ENCODE peak calls at places on chromosome 1, in six cellular contexts. G is HL-60, B is keratinocyte, S is astrocyte, A is stomach, U is lower lobe of right lung. Y is an unnamed sample.

GRCh38 chr1:18289597-18289996 is 182.0 kb downstream of the IGSF21 start:
- DNase-seq in G (no peak), B (no peak), S (no peak), A (no peak), U (no peak), Y (no peak)

GRCh38 chr1:43069481-43070050 is 102.5 kb downstream of the EBNA1BP2 start:
- DNase-seq in B (no peak), G (no peak), A (no peak), U (no peak), S (no peak), Y (no peak)

GRCh38 chr1:96206451-96206850 is 515.1 kb upstream of the PTBP2 start:
- DNase-seq in U (no peak), S (no peak), G (no peak), A (no peak), B (no peak), Y (no peak)

GRCh38 chr1:13830616-13831280 is 130.8 kb downstream of the PRDM2 start:
- DNase-seq in U (peak; percentile 91), S (peak; percentile 4), G (no peak), B (no peak), A (no peak), Y (no peak)

GRCh38 chr1:27538793-27539192 is 48.8 kb upstream of the WASF2 start:
- DNase-seq in B (no peak), G (no peak), U (no peak), A (no peak), S (peak; percentile 76), Y (no peak)

GRCh38 chr1:76782777-76783176 is 84.5 kb upstream of the ST6GALNAC5 start:
- DNase-seq in B (no peak), A (no peak), G (no peak), S (no peak), U (no peak), Y (peak; percentile 46)

GRCh38 chr1:8002329-8003320 is 23.5 kb downstream of the ERRFI1 start:
- DNase-seq in S (no peak), A (no peak), U (no peak), G (no peak), B (no peak), Y (no peak)

GRCh38 chr1:240705584-240705983 is 93.6 kb upstream of the GREM2 start:
- DNase-seq in A (no peak), S (peak; percentile 79), G (no peak), B (no peak), U (no peak), Y (peak; percentile 49)

GRCh38 chr1:230708631-230709580 is 5.0 kb downstream of the AGT start:
- DNase-seq in B (no peak), S (no peak), G (peak; percentile 25), U (no peak), A (no peak), Y (no peak)

GRCh38 chr1:226471467-226471866 is 63.6 kb upstream of the PARP1 start:
- DNase-seq in A (no peak), B (no peak), S (no peak), U (no peak), G (no peak), Y (no peak)

GRCh38 chr1:24901791-24902470 is 28.1 kb downstream of the RUNX3 start:
- DNase-seq in G (no peak), B (no peak), A (peak; percentile 23), U (peak; percentile 41), S (no peak), Y (no peak)

GRCh38 chr1:204213668-204214662 is at the start of gene GOLT1A:
- DNase-seq in G (peak; percentile 25), U (peak; percentile 82), S (peak; percentile 72), B (peak; percentile 36), A (peak; percentile 91), Y (peak; percentile 76)

GRCh38 chr1:201310986-201311355 is 27.7 kb downstream of the PKP1 start:
- DNase-seq in G (no peak), U (peak; percentile 32), B (peak; percentile 99), A (no peak), S (peak; percentile 35), Y (no peak)

GRCh38 chr1:180117764-180118116 is 36.9 kb upstream of the QSOX1 start:
- DNase-seq in S (peak; percentile 82), B (no peak), G (no peak), A (no peak), U (no peak), Y (peak; percentile 49)

GRCh38 chr1:219554109-219554508 is 58.8 kb downstream of the ZC3H11B start:
- DNase-seq in G (no peak), S (no peak), B (no peak), U (no peak), A (no peak), Y (peak; percentile 11)

GRCh38 chr1:184624051-184624450 is 130.6 kb downstream of the EDEM3 start:
- DNase-seq in G (no peak), B (no peak), S (no peak), A (no peak), U (no peak), Y (no peak)

GRCh38 chr1:219746141-219746540 is 133.2 kb upstream of the ZC3H11B start:
- DNase-seq in B (no peak), A (no peak), S (no peak), U (no peak), G (no peak), Y (no peak)

GRCh38 chr1:67978988-67979516 is 71.4 kb downstream of the DIRAS3 start:
- DNase-seq in B (no peak), U (no peak), S (peak; percentile 100), A (no peak), G (no peak), Y (no peak)

GRCh38 chr1:46817814-46818213 is 19.0 kb downstream of the CYP4B1 start:
- DNase-seq in G (no peak), A (no peak), B (no peak), U (no peak), S (no peak), Y (no peak)

GRCh38 chr1:198620198-198620597 is 18.6 kb upstream of the PTPRC start:
- DNase-seq in U (no peak), G (no peak), S (no peak), A (no peak), B (no peak), Y (no peak)

GRCh38 chr1:77281491-77282186 is at the start of gene AK5:
- DNase-seq in G (no peak), A (peak; percentile 36), B (no peak), S (peak; percentile 41), U (peak; percentile 41), Y (no peak)

GRCh38 chr1:101567582-101568189 is 330.9 kb downstream of the S1PR1 start:
- DNase-seq in S (peak; percentile 1), U (peak; percentile 48), B (no peak), G (peak; percentile 10), A (peak; percentile 31), Y (peak; percentile 0)

GRCh38 chr1:156480411-156481192 is 20.0 kb downstream of the MEF2D start:
- DNase-seq in A (peak; percentile 71), S (no peak), G (peak; percentile 58), U (peak; percentile 75), B (no peak), Y (no peak)

GRCh38 chr1:6603851-6604558 is 1.3 kb upstream of the KLHL21 start:
- DNase-seq in U (peak; percentile 81), A (peak; percentile 84), G (no peak), S (peak; percentile 87), B (no peak), Y (no peak)

GRCh38 chr1:100921110-100921706 is 25.3 kb downstream of the SLC30A7 start:
- DNase-seq in S (peak; percentile 19), U (no peak), B (no peak), A (no peak), G (no peak), Y (peak; percentile 28)

GRCh38 chr1:17128361-17128760 is 9.1 kb upstream of the PADI2 start:
- DNase-seq in B (peak; percentile 65), U (no peak), S (peak; percentile 99), G (no peak), A (no peak), Y (peak; percentile 98)

GRCh38 chr1:24095140-24095859 is 16.6 kb downstream of the MYOM3 start:
- DNase-seq in G (no peak), A (no peak), B (no peak), U (peak; percentile 10), S (no peak), Y (no peak)

GRCh38 chr1:89692601-89693503 is 59.9 kb downstream of the LRRC8C start:
- DNase-seq in A (no peak), G (no peak), B (no peak), S (no peak), U (no peak), Y (no peak)

GRCh38 chr1:184315254-184315653 is 71.6 kb upstream of the C1orf21 start:
- DNase-seq in S (no peak), A (no peak), G (no peak), U (no peak), B (no peak), Y (peak; percentile 49)

GRCh38 chr1:64775152-64775551 is 30.3 kb downstream of the RAVER2 start:
- DNase-seq in G (no peak), B (no peak), S (no peak), U (no peak), A (no peak), Y (no peak)

GRCh38 chr1:2241820-2242219 is 13.7 kb downstream of the SKI start:
- DNase-seq in B (no peak), S (no peak), U (no peak), G (no peak), A (no peak), Y (no peak)
- H3K4me3 ChIP-seq in B (no peak overlapping the region), S (no peak overlapping the region), U (no peak overlapping the region), G (no peak overlapping the region), A (no peak overlapping the region), Y (no peak overlapping the region)

GRCh38 chr1:37676281-37677243 is 15.8 kb upstream of the CDCA8 start:
- DNase-seq in A (no peak), S (no peak), U (no peak), B (no peak), G (no peak), Y (peak; percentile 72)
- TF ChIP-seq CTCF in A (no peak), S (no peak), U (no peak), B (no peak), G (no peak), Y (no peak)

GRCh38 chr1:205494119-205494518 is 10.3 kb upstream of the CDK18 start:
- DNase-seq in G (no peak), A (no peak), S (no peak), B (no peak), U (no peak), Y (no peak)
- H3K4me3 ChIP-seq in G (no peak overlapping the region), A (no peak overlapping the region), S (no peak overlapping the region), B (no peak overlapping the region), U (no peak overlapping the region), Y (no peak overlapping the region)

DNA sequence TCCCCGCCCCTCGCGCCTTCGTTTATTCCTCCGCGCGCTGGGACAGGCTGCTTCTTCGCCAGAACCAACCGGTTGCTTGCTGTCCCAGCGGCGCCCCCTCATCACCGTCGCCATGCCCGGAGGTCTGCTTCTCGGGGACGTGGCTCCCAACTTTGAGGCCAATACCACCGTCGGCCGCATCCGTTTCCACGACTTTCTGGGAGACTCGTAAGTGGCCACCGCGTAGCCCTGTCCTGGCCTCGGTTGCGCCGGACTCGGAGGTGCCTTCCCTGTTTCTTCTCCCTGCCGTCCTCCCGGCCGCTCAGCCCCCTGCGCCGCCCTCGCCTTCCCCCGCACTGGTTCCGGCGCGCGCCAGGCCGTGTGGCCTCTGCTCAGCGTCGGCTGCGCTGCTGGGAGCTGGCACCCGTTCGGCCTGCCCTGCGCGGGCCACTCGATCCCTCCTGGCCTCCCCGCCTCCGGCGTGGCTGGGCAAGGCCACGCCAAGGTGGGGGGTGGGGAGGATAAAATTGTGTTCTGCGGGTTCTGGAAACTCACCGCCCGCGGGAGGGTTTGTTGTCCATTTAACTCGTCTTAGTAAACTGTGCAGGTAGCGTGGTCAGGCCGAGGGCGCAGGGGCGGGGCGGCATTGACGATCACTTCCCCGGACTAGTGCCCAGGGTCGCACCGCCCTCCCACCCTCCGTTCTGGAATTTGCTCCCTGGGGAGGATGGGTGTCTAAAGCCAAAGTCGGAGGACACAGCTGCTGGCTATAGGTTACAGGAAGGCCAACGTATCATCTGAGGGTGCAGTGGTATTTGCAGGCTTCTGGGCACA is at the start of gene PRDX6:
- DNase-seq in S (peak; percentile 70), A (peak; percentile 53), U (peak; percentile 92), G (peak; percentile 68), B (peak; percentile 23), Y (no peak)
- TF ChIP-seq CTCF in S (no peak), A (no peak), U (no peak), G (no peak), B (no peak), Y (no peak)

Y was measured in AG09309.